ENCODE peak calls at places on chromosomes 6 and 20, in seven cellular contexts. U is omental fat pad, E is lower lobe of right lung, N is neural crest cell, Z is heart right ventricle, Q is fibroblast of pulmonary artery, P is left ventricle myocardium inferior. G is an unnamed sample.

GRCh38 chr6:142357879-142358278 is 56.1 kb downstream of the ADGRG6 start:
- DNase-seq in Q (no peak), P (no peak), E (no peak), N (no peak), Z (no peak), U (no peak), G (no peak)

GRCh38 chr6:161641175-161641574 is 367.3 kb upstream of the AGPAT4 start:
- DNase-seq in Q (no peak), E (no peak), U (no peak), N (no peak), P (no peak), Z (no peak), G (no peak)

GRCh38 chr6:164068533-164068932 is 654.0 kb downstream of the QKI start:
- DNase-seq in E (no peak), U (no peak), N (no peak), Q (no peak), Z (no peak), P (no peak), G (no peak)

GRCh38 chr6:41386594-41386993 is 51.2 kb downstream of the NCR2 start:
- DNase-seq in Q (no peak), Z (no peak), E (no peak), U (no peak), N (no peak), P (no peak), G (no peak)

GRCh38 chr6:68427630-68428029 is 207.5 kb upstream of the ADGRB3 start:
- DNase-seq in P (no peak), N (no peak), Q (peak), Z (no peak), E (no peak), U (no peak), G (no peak)

GRCh38 chr20:61966492-61967244 is 99.0 kb downstream of the TAF4 start:
- DNase-seq in Q (no peak), P (no peak), E (no peak), N (no peak), U (no peak), Z (no peak), G (no peak)

GRCh38 chr6:51303313-51303712 is 484.6 kb downstream of the TFAP2B start:
- DNase-seq in N (no peak), P (no peak), E (no peak), Z (no peak), U (no peak), Q (no peak), G (no peak)

GRCh38 chr6:12288844-12289654 is 1.1 kb upstream of the EDN1 start:
- DNase-seq in Z (no peak), P (peak), N (peak), E (no peak), U (peak), Q (peak), G (no peak)

GRCh38 chr6:48535569-48535968 is 424.6 kb upstream of the PTCHD4 start:
- DNase-seq in Q (peak), P (no peak), U (no peak), N (no peak), Z (no peak), E (no peak), G (no peak)

GRCh38 chr6:43228951-43229802 is at the start of gene DNPH1:
- DNase-seq in Z (peak), Q (peak), E (peak), P (peak), U (peak), N (peak), G (peak)

GRCh38 chr6:7821426-7821825 is 89.2 kb downstream of the TXNDC5 start:
- DNase-seq in U (no peak), N (no peak), P (no peak), Z (no peak), Q (peak), E (no peak), G (no peak)

GRCh38 chr6:56770011-56770520 is 127.4 kb upstream of the DST start:
- DNase-seq in U (no peak), Q (peak), P (no peak), N (no peak), Z (no peak), E (no peak), G (no peak)

GRCh38 chr6:87484491-87484890 is 11.7 kb downstream of the SLC35A1 start:
- DNase-seq in P (no peak), Z (no peak), Q (no peak), U (no peak), N (no peak), E (no peak), G (no peak)

GRCh38 chr6:152160346-152160745 is 352.9 kb downstream of the ESR1 start:
- DNase-seq in N (no peak), U (no peak), Z (no peak), P (no peak), E (no peak), Q (no peak), G (no peak)

GRCh38 chr6:152166897-152167296 is 359.4 kb downstream of the ESR1 start:
- DNase-seq in P (no peak), Q (no peak), Z (no peak), U (no peak), E (no peak), N (no peak), G (no peak)

GRCh38 chr6:152167639-152168603 is 360.4 kb downstream of the ESR1 start:
- DNase-seq in N (no peak), Z (no peak), U (no peak), Q (no peak), P (no peak), E (no peak), G (no peak)

GRCh38 chr6:152161501-152161900 is 354.0 kb downstream of the ESR1 start:
- DNase-seq in U (no peak), Q (peak), N (no peak), E (no peak), P (no peak), Z (no peak), G (no peak)

DNA sequence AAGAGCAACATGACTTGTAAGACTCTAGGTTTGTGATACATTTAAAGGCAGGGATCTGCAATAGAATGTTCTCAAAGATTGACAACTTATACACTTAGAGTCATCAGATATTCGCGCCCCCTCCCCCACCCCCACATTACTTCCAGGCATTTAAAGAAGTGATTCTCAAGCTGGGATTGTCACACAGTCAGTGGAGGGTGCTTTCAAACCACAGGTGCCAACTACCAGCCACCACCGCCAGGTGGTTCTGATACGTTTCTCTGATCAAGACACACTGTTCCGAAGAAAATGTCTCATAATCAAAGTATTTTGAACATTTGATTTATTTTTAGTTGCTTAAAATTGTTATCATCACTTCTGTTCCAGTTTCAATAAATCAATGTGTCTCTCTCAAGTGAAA is 357.5 kb downstream of the ESR1 start:
- DNase-seq in P (no peak), Q (no peak), Z (no peak), U (no peak), E (no peak), N (no peak), G (no peak)
- TF ChIP-seq CTCF in P (peak), Q (no peak), Z (peak), U (no peak), E (no peak), N (no peak), G (no peak)

GRCh38 chr6:107080036-107080435 is 35.3 kb downstream of the BEND3 start:
- DNase-seq in E (no peak), U (no peak), Q (no peak), P (no peak), Z (no peak), N (no peak), G (no peak)
- TF ChIP-seq CTCF in E (no peak), U (no peak), Q (peak), P (peak), Z (no peak), N (peak), G (peak)

GRCh38 chr20:21570285-21570992 is 56.6 kb upstream of the NKX2-2 start:
- DNase-seq in U (no peak), N (no peak), Z (no peak), P (no peak), E (no peak), Q (no peak), G (no peak)

GRCh38 chr20:21573259-21573658 is 59.4 kb upstream of the NKX2-2 start:
- DNase-seq in P (no peak), N (no peak), Z (no peak), E (no peak), Q (no peak), U (no peak), G (no peak)

GRCh38 chr20:21574443-21574842 is 60.6 kb upstream of the NKX2-2 start:
- DNase-seq in N (no peak), Q (no peak), Z (no peak), P (no peak), E (no peak), U (no peak), G (no peak)

GRCh38 chr20:21571841-21572690 is 58.2 kb upstream of the NKX2-2 start:
- DNase-seq in U (no peak), N (no peak), Q (peak), E (no peak), Z (no peak), P (no peak), G (peak)

DNA sequence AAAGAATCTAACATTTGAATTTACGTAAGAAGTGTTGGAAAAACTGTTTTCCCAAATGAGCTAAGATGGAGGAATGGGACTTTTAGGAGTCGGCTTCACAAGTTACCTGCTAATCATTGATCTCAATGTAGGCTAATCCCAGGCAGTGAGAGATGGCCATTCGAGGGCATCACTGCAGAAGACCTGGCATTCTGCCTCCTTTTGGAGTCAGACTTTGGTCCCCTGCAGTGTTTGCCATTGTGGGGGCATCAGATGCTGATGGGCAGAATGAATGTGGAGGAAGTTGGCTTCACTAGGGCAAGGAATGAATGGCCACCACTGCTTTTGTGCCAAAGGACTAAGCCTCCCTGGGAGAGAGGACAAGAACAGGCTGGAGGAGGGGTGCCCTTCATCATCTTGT is 55.7 kb upstream of the NKX2-2 start:
- DNase-seq in N (no peak), Q (no peak), U (no peak), Z (no peak), P (no peak), E (no peak), G (no peak)
- TF ChIP-seq CTCF in N (no peak), Q (no peak), U (no peak), Z (no peak), P (no peak), E (no peak), G (no peak)

GRCh38 chr6:32432050-32432450 is 7.6 kb upstream of the HLA-DRA start:
- DNase-seq in Z (no peak), U (no peak), E (no peak), N (no peak), P (no peak), Q (peak), G (no peak)
- TF ChIP-seq CTCF in Z (peak), U (no peak), E (peak), N (peak), P (peak), Q (peak), G (peak)

GRCh38 chr20:45448250-45448649 is 21.3 kb upstream of the WFDC2 start:
- DNase-seq in Z (no peak), U (no peak), P (no peak), N (no peak), Q (no peak), E (no peak), G (no peak)
- TF ChIP-seq CTCF in Z (no peak), U (no peak), P (no peak), N (no peak), Q (no peak), E (no peak), G (no peak)

GRCh38 chr6:34190504-34191122 is 44.7 kb upstream of the GRM4 start:
- DNase-seq in P (no peak), N (no peak), Q (no peak), U (no peak), Z (no peak), E (no peak), G (no peak)
- TF ChIP-seq CTCF in P (no peak), N (no peak), Q (no peak), U (no peak), Z (no peak), E (no peak), G (no peak)

DNA sequence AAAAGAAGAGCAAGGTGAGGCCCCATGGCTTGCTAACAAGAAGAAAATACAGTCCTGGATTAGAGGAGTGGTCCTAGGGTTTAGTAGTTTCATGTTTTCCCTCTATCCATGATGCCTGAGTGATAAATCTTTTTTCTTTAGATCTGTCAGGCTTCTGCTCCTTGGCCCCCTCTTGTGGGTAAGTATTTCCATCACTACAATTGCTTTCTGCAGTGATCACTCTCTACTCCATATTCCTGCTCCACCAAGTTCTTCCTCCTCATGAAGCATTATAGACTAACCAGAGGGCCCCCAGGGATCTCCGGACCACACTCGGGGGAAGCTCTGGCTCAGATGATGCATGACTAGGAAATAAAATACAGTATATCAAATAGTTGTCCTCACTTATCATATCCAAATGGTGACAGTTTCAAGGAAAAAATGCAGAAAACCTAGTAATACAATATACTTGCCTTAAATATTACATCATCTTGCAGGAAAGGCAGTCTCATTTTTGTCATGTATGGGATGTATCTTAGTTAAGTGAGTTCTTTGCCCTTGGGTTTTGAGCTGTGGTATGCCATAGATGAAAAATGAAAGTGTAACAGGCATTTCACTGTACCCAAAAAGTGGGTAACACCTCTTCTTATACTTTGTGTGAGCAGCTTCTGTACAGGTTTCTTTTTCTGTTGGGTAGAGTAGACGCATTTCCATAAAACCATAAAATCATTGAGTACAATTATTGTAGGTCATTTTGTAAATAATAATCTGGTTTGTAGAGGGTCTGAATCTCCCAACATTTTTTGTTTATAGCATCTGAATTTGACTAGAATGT is 200.9 kb upstream of the EYA4 start:
- DNase-seq in N (peak), Q (peak), Z (no peak), U (no peak), E (no peak), P (no peak), G (no peak)
- TF ChIP-seq CTCF in N (peak), Q (peak), Z (peak), U (no peak), E (peak), P (peak), G (no peak)

G was measured in mesothelial cell of epicardium.